ENCODE peak calls at places on chromosome 1, in nine cellular contexts. X is epithelial cell of prostate; D is NCI-H2081; Q is stimulated activated naive B cell treated with anti-CD40 and anti-IgM and Interleukin-4, amounts not matched to agents 10 μg/mL and 1 μg/mL and 100 μg/mL, for 72 hours; O is stimulated activated CD4-positive, alpha-beta T cell treated with anti-CD3 and anti-CD28 coated beads, Interleukin-15, amount 100 ng/mL, for 1 hour; K is hippocampal formation; U is epithelial cell of esophagus; F is OCI-LY7; B is activated naive CD4-positive, alpha-beta T cell. M is an unnamed sample.

GRCh38 chr1:160204526-160205241 is 500 bp upstream of the PEA15 start:
- DNase-seq in O (no peak), D (no peak), F (peak; percentile 73), X (no peak), B (no peak), U (no peak), K (no peak), Q (peak; percentile 78), M (peak; percentile 75)

GRCh38 chr1:223665592-223666312 is at the start of gene CAPN8:
- DNase-seq in B (no peak), Q (no peak), O (no peak), F (no peak), K (no peak), X (peak; percentile 33), D (no peak), U (peak; percentile 74), M (no peak)

GRCh38 chr1:39106949-39107740 is 81.0 kb downstream of the NDUFS5 start:
- DNase-seq in K (no peak), B (no peak), F (no peak), O (no peak), Q (no peak), D (no peak), U (no peak), X (no peak), M (no peak)

GRCh38 chr1:9344426-9345200 is 51.9 kb downstream of the SPSB1 start:
- DNase-seq in B (no peak), X (no peak), F (peak; percentile 42), K (no peak), O (no peak), D (no peak), U (peak; percentile 25), Q (no peak), M (no peak)

GRCh38 chr1:22804969-22805671 is 94.5 kb downstream of the EPHB2 start:
- DNase-seq in B (no peak), D (no peak), Q (no peak), U (no peak), F (no peak), X (no peak), O (no peak), K (no peak), M (no peak)

GRCh38 chr1:121587777-121588176 is 403.0 kb downstream of the SRGAP2C start:
- DNase-seq in K (no peak), U (peak; percentile 75), B (no peak), X (peak; percentile 10), Q (no peak), F (no peak), D (no peak), O (no peak), M (no peak)

GRCh38 chr1:42957880-42958487 is 684 bp downstream of the SLC2A1 start:
- DNase-seq in F (peak; percentile 80), Q (peak; percentile 66), B (peak; percentile 38), K (peak; percentile 52), U (no peak), O (peak; percentile 62), D (peak; percentile 68), X (no peak), M (peak; percentile 61)

GRCh38 chr1:62318320-62318755 is 896 bp downstream of the KANK4 start:
- DNase-seq in B (no peak), U (no peak), F (no peak), K (no peak), D (no peak), Q (no peak), X (no peak), O (no peak), M (no peak)

GRCh38 chr1:183438060-183438459 is 19.9 kb upstream of the NMNAT2 start:
- DNase-seq in U (no peak), O (no peak), D (no peak), B (no peak), Q (no peak), F (no peak), K (no peak), X (no peak), M (no peak)

GRCh38 chr1:61004269-61005003 is 77.9 kb upstream of the NFIA start:
- DNase-seq in O (no peak), Q (no peak), U (peak; percentile 92), B (no peak), K (no peak), F (peak; percentile 5), X (peak; percentile 36), D (no peak), M (peak; percentile 3)

GRCh38 chr1:115067460-115067859 is 21.8 kb downstream of the TSPAN2 start:
- DNase-seq in X (no peak), U (peak; percentile 76), K (no peak), D (no peak), B (no peak), F (no peak), Q (no peak), O (no peak), M (no peak)

GRCh38 chr1:172810480-172810879 is 151.6 kb downstream of the FASLG start:
- DNase-seq in Q (no peak), D (no peak), U (no peak), O (no peak), K (no peak), F (no peak), X (no peak), B (no peak), M (no peak)

GRCh38 chr1:59455206-59455605 is 158.3 kb downstream of the FGGY start:
- DNase-seq in B (no peak), X (peak; percentile 24), D (no peak), O (no peak), K (no peak), Q (no peak), F (no peak), U (peak; percentile 78), M (no peak)

GRCh38 chr1:241518447-241519307 is 878 bp downstream of the FH start:
- DNase-seq in B (no peak), K (no peak), F (peak; percentile 51), D (no peak), X (no peak), Q (no peak), U (peak; percentile 70), O (peak; percentile 12), M (peak; percentile 43)

GRCh38 chr1:197130677-197131304 is 15.7 kb downstream of the ASPM start:
- DNase-seq in U (peak; percentile 62), X (peak; percentile 40), D (no peak), B (no peak), F (no peak), K (no peak), O (no peak), Q (no peak), M (no peak)

GRCh38 chr1:218666263-218666662 is 321.1 kb downstream of the TGFB2 start:
- DNase-seq in K (no peak), U (no peak), X (no peak), B (no peak), O (no peak), F (no peak), D (no peak), Q (no peak), M (no peak)

M was measured in KBM-7.